ENCODE peak calls at places on chromosomes 11 and 22, in eight cellular contexts. M is AG04450; N is tibial nerve; Y is lower leg skin; S is fibroblast of lung; F is coronary artery; H is mucosa of descending colon; K is effector memory CD4-positive, alpha-beta T cell. V is an unnamed sample.

GRCh38 chr11:68857037-68857586 is 15.4 kb upstream of the CPT1A start:
- DNase-seq in M (no peak), N (no peak), Y (no peak), S (no peak), F (no peak), H (peak), K (no peak), V (no peak)

GRCh38 chr11:38005597-38005996 is 1407.6 kb upstream of the RAG2 start:
- DNase-seq in M (no peak), N (no peak), Y (no peak), S (peak), F (no peak), H (no peak), K (no peak), V (peak)

GRCh38 chr11:119578466-119579220 is 150.4 kb downstream of the NECTIN1 start:
- DNase-seq in M (no peak), N (no peak), Y (no peak), S (no peak), F (peak), H (no peak), K (no peak), V (no peak)

GRCh38 chr22:50274311-50274710 is 4.1 kb upstream of the MAPK11 start:
- DNase-seq in M (no peak), N (no peak), Y (no peak), S (peak), F (no peak), H (no peak), K (no peak), V (no peak)

GRCh38 chr11:79543101-79543500 is 102.3 kb upstream of the TENM4 start:
- DNase-seq in M (no peak), N (no peak), Y (no peak), S (no peak), F (no peak), H (no peak), K (no peak), V (no peak)

GRCh38 chr11:103091024-103091423 is 936 bp downstream of the DCUN1D5 start:
- DNase-seq in M (no peak), N (no peak), Y (no peak), S (no peak), F (no peak), H (no peak), K (no peak), V (no peak)

GRCh38 chr22:38727123-38727522 is 21.4 kb downstream of the GTPBP1 start:
- DNase-seq in M (no peak), N (no peak), Y (no peak), S (no peak), F (no peak), H (peak), K (no peak), V (no peak)

GRCh38 chr11:57761301-57762234 is at the start of gene CTNND1:
- DNase-seq in M (peak), N (peak), Y (peak), S (peak), F (peak), H (peak), K (no peak), V (peak)

GRCh38 chr22:49481651-49482399 is 345.8 kb downstream of the BRD1 start:
- DNase-seq in M (no peak), N (no peak), Y (no peak), S (no peak), F (peak), H (no peak), K (no peak), V (no peak)

GRCh38 chr22:46454910-46455269 is 82.5 kb downstream of the CELSR1 start:
- DNase-seq in M (no peak), N (no peak), Y (no peak), S (no peak), F (no peak), H (peak), K (no peak), V (peak)

GRCh38 chr11:102312656-102313055 is 4.6 kb upstream of the BIRC3 start:
- DNase-seq in M (no peak), N (no peak), Y (no peak), S (peak), F (no peak), H (no peak), K (no peak), V (no peak)

GRCh38 chr11:39177678-39178077 is 2281.8 kb downstream of the LRRC4C start:
- DNase-seq in M (no peak), N (no peak), Y (no peak), S (no peak), F (no peak), H (no peak), K (no peak), V (no peak)

GRCh38 chr11:120563698-120564572 is 52.4 kb downstream of the GRIK4 start:
- DNase-seq in M (no peak), N (no peak), Y (no peak), S (peak), F (no peak), H (no peak), K (no peak), V (no peak)

GRCh38 chr11:111779118-111779517 is 12.9 kb upstream of the PPP2R1B start:
- DNase-seq in M (no peak), N (no peak), Y (no peak), S (no peak), F (no peak), H (no peak), K (no peak), V (no peak)

GRCh38 chr11:22456993-22457748 is 119.0 kb downstream of the SLC17A6 start:
- DNase-seq in M (no peak), N (no peak), Y (no peak), S (no peak), F (no peak), H (no peak), K (no peak), V (no peak)

GRCh38 chr22:39545310-39546063 is 12.9 kb upstream of the RPS19BP1 start:
- DNase-seq in M (no peak), N (no peak), Y (no peak), S (peak), F (no peak), H (no peak), K (no peak), V (no peak)

GRCh38 chr11:11909727-11910126 is 68.0 kb downstream of the USP47 start:
- DNase-seq in M (peak), N (no peak), Y (no peak), S (peak), F (no peak), H (no peak), K (no peak), V (peak)

GRCh38 chr11:122517403-122518379 is 137.8 kb upstream of the UBASH3B start:
- DNase-seq in M (no peak), N (no peak), Y (no peak), S (peak), F (no peak), H (no peak), K (no peak), V (no peak)

GRCh38 chr11:124798991-124799383 is 1.2 kb downstream of the MSANTD2 start:
- DNase-seq in M (peak), N (no peak), Y (no peak), S (peak), F (no peak), H (no peak), K (no peak), V (peak)

GRCh38 chr22:38834215-38834953 is 9.4 kb downstream of the NPTXR start:
- DNase-seq in M (no peak), N (no peak), Y (no peak), S (no peak), F (no peak), H (peak), K (no peak), V (no peak)

GRCh38 chr22:46461566-46462180 is 75.7 kb downstream of the CELSR1 start:
- DNase-seq in M (no peak), N (no peak), Y (no peak), S (no peak), F (no peak), H (no peak), K (no peak), V (no peak)

GRCh38 chr22:40281717-40282116 is 64.6 kb upstream of the ADSL start:
- DNase-seq in M (no peak), N (no peak), Y (peak), S (no peak), F (no peak), H (no peak), K (no peak), V (no peak)

GRCh38 chr11:122724520-122724919 is 69.0 kb downstream of the UBASH3B start:
- DNase-seq in M (no peak), N (no peak), Y (no peak), S (no peak), F (no peak), H (no peak), K (no peak), V (no peak)

GRCh38 chr22:50482107-50483074 is 1.0 kb downstream of the ADM2 start:
- DNase-seq in M (no peak), N (no peak), Y (no peak), S (no peak), F (no peak), H (peak), K (no peak), V (no peak)

GRCh38 chr22:47307326-47307725 is 544.9 kb downstream of the TBC1D22A start:
- DNase-seq in M (peak), N (no peak), Y (no peak), S (peak), F (peak), H (no peak), K (no peak), V (no peak)

GRCh38 chr22:44496305-44496704 is 1.7 kb downstream of the RTL6 start:
- DNase-seq in M (no peak), N (no peak), Y (no peak), S (no peak), F (no peak), H (no peak), K (no peak), V (no peak)

GRCh38 chr22:44495629-44496028 is 2.4 kb downstream of the RTL6 start:
- DNase-seq in M (no peak), N (no peak), Y (no peak), S (no peak), F (no peak), H (no peak), K (no peak), V (no peak)

GRCh38 chr22:44491666-44492405 is 6.2 kb downstream of the RTL6 start:
- DNase-seq in M (no peak), N (no peak), Y (no peak), S (no peak), F (no peak), H (no peak), K (no peak), V (no peak)

GRCh38 chr22:44494497-44494896 is 3.5 kb downstream of the RTL6 start:
- DNase-seq in M (no peak), N (no peak), Y (no peak), S (no peak), F (no peak), H (no peak), K (no peak), V (no peak)

GRCh38 chr22:44493206-44493605 is 4.8 kb downstream of the RTL6 start:
- DNase-seq in M (no peak), N (no peak), Y (no peak), S (no peak), F (no peak), H (no peak), K (no peak), V (no peak)
- H3K4me3 ChIP-seq in M (no peak), N (no peak), Y (no peak), S (no peak), F (no peak), H (no peak), K (no peak), V (no peak)

DNA sequence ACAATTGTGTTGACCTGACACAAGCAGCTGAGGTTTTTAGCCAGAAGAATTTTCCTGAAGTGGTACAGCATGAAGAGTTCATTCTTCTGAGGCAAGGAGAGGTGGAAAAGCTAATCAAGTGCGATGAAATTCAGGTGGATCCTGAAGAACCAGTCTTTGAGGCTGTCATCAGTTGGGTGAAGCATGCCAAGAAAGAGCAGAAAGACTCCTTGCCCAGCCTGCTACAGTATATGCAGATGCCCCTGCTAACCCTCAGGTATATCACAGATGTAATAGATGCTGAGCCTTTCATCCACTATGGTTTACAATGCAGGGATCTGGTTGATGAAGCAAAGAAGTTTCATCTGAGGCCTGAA is 12.9 kb upstream of the SCARF2 start:
- DNase-seq in M (no peak), N (no peak), Y (no peak), S (no peak), F (no peak), H (no peak), K (no peak), V (no peak)
- H3K4me3 ChIP-seq in M (no peak), N (no peak), Y (no peak), S (no peak), F (no peak), H (no peak), K (no peak), V (no peak)

GRCh38 chr11:113581713-113582112 is 106.5 kb upstream of the DRD2 start:
- DNase-seq in M (no peak), N (no peak), Y (no peak), S (no peak), F (no peak), H (no peak), K (no peak), V (no peak)

GRCh38 chr11:113578164-113578455 is 102.9 kb upstream of the DRD2 start:
- DNase-seq in M (no peak), N (no peak), Y (no peak), S (no peak), F (no peak), H (no peak), K (no peak), V (no peak)

GRCh38 chr11:113578715-113579250 is 103.6 kb upstream of the DRD2 start:
- DNase-seq in M (no peak), N (no peak), Y (no peak), S (no peak), F (no peak), H (no peak), K (no peak), V (no peak)

GRCh38 chr11:113577356-113578163 is 102.4 kb upstream of the DRD2 start:
- DNase-seq in M (no peak), N (no peak), Y (no peak), S (no peak), F (no peak), H (no peak), K (no peak), V (no peak)

DNA sequence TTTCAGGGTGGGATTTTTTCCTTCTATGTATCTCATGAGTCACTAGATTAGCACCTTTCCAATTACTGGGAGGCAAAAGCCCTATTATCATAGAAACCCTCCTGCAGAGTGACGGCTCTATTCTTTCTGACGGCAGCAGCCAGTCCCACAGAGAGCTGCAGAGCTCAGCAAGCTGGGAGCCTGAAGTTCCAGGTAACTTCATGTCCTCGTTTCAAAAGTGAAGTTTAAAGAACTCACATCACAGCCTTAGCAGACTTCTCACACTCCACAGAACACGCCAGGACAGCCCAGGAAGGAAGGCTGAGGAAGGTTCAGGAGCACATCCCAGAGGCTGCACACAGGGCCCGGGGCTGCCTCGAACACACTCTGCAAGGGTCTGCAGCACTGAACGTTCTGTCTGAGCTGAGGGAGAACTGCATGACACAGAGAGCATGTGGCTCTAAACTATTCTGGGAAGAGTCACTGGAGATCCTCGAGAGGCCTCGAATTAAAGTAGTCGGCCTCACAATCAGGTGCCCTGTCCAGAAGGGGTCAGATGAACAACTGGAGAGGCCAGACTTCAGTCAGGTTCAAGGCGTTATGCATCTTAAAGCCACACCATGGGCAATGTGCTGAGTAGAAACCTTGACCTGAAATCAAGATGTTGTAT is 104.2 kb upstream of the DRD2 start:
- DNase-seq in M (no peak), N (no peak), Y (no peak), S (no peak), F (no peak), H (no peak), K (no peak), V (peak)
- H3K4me3 ChIP-seq in M (no peak), N (no peak), Y (no peak), S (no peak), F (no peak), H (no peak), K (no peak), V (no peak)

DNA sequence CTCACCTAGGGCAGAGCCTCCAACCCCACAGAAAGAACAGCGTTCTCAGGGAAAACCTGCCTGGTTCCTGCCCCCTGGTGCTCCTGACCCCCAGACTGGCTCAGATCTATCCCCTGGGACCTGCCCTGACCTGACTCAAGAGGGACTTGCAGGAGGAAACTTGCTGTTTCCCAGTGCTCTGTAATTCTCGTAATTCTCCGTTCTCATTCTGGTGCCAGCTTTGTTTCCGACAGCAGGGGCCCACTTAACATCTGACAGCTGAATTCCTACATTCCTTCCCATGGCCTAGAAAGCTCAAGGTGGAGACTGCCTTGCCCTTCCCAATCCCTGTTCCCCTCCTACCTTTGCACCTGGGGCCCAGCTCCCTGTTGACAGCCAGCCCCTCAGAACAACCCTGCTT is 12.5 kb upstream of the CSF2RB start:
- DNase-seq in M (no peak), N (no peak), Y (no peak), S (no peak), F (no peak), H (no peak), K (no peak), V (no peak)
- H3K4me3 ChIP-seq in M (no peak), N (no peak), Y (no peak), S (no peak), F (no peak), H (no peak), K (no peak), V (no peak)

DNA sequence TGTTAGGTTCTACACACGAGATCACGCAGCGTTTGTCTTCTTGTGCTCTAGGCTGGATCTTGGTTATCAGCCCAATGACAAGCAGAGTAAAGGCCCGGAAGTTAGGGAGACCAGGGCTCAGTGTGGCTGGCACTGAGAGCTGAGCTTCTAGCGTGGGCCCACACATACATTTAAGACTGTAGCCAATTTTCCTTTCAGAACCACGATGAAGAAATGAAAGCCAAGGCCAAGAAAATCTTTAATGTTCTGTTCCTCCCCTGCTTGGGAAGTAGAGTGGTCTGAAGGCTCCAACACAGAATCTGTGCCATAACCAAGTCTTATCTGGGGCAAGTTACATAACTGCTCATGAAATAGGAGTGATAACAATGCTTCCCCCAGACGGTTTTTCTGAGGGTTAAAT is 4.7 kb upstream of the ST3GAL4 start:
- DNase-seq in M (no peak), N (no peak), Y (no peak), S (no peak), F (no peak), H (no peak), K (no peak), V (no peak)
- H3K4me3 ChIP-seq in M (no peak), N (no peak), Y (no peak), S (no peak), F (no peak), H (no peak), K (no peak), V (no peak)

GRCh38 chr22:29838599-29838956 is 504 bp upstream of the ASCC2 start:
- DNase-seq in M (no peak), N (no peak), Y (no peak), S (no peak), F (no peak), H (no peak), K (no peak), V (no peak)
- H3K4me3 ChIP-seq in M (peak), N (peak), Y (no peak), S (peak), F (peak), H (peak), K (peak), V (peak)

GRCh38 chr11:4187055-4187988 is 92.7 kb downstream of the RRM1 start:
- DNase-seq in M (peak), N (peak), Y (peak), S (peak), F (peak), H (peak), K (peak), V (peak)
- H3K4me3 ChIP-seq in M (peak), N (peak), Y (peak), S (peak), F (peak), H (no peak), K (peak), V (peak)

V was measured in astrocyte of the cerebellum.